ENCODE peak calls at places on chromosomes 13 and 19, in five cellular contexts. K is GM10248, E is glutamatergic neuron, F is HFF-Myc, P is neural progenitor cell. D is an unnamed sample.

GRCh38 chr13:66958611-66959010 is 271.5 kb downstream of the PCDH9 start:
- DNase-seq in F (no peak), K (peak; percentile 3), E (no peak), P (no peak), D (no peak)

GRCh38 chr19:9498183-9498902 is at the start of gene ZNF560:
- DNase-seq in P (no peak), F (no peak), K (no peak), E (no peak), D (no peak)

GRCh38 chr19:49887037-49887652 is 9.5 kb downstream of the IL4I1 start:
- DNase-seq in P (no peak), K (no peak), F (no peak), E (peak; percentile 11), D (no peak)

GRCh38 chr13:68056816-68057710 is 826.9 kb upstream of the PCDH9 start:
- DNase-seq in F (no peak), P (no peak), K (no peak), E (no peak), D (no peak)

GRCh38 chr13:24038846-24039330 is 121.6 kb upstream of the SPATA13 start:
- DNase-seq in F (peak; percentile 56), P (no peak), K (no peak), E (no peak), D (no peak)

GRCh38 chr13:31890946-31891345 is 140.6 kb upstream of the FRY start:
- DNase-seq in F (no peak), E (no peak), P (no peak), K (no peak), D (no peak)

GRCh38 chr13:101514695-101515275 is 62.3 kb downstream of the ITGBL1 start:
- DNase-seq in K (peak; percentile 4), E (no peak), F (peak; percentile 48), P (peak; percentile 62), D (no peak)

GRCh38 chr13:80901111-80902014 is 560.4 kb upstream of the SPRY2 start:
- DNase-seq in P (no peak), E (no peak), K (no peak), F (no peak), D (no peak)

GRCh38 chr13:84571264-84571663 is 689.0 kb upstream of the SLITRK1 start:
- DNase-seq in F (no peak), E (no peak), K (no peak), P (no peak), D (no peak)

GRCh38 chr13:46612258-46612657 is 59.3 kb downstream of the LRCH1 start:
- DNase-seq in E (no peak), F (no peak), K (no peak), P (no peak), D (no peak)

GRCh38 chr19:12882589-12882988 is 1.3 kb upstream of the DNASE2 start:
- DNase-seq in F (no peak), P (no peak), E (no peak), K (no peak), D (no peak)

GRCh38 chr19:29714371-29714952 is 599 bp downstream of the C19orf12 start:
- DNase-seq in K (no peak), E (no peak), P (no peak), F (no peak), D (no peak)

GRCh38 chr19:19176950-19177349 is 6.9 kb upstream of the MEF2B start:
- DNase-seq in P (no peak), E (no peak), K (no peak), F (no peak), D (no peak)

GRCh38 chr19:51089786-51090185 is 7.1 kb upstream of the KLK14 start:
- DNase-seq in E (no peak), F (no peak), K (no peak), P (no peak), D (no peak)

GRCh38 chr13:52104624-52105023 is 24.2 kb downstream of the NEK5 start:
- DNase-seq in K (no peak), F (no peak), E (no peak), P (no peak), D (no peak)

GRCh38 chr13:30421093-30422055 is 919 bp upstream of the UBE2L5 start:
- DNase-seq in K (peak; percentile 67), F (no peak), P (peak; percentile 90), E (peak; percentile 67), D (peak; percentile 54)

GRCh38 chr19:17777840-17778620 is 16.9 kb upstream of the B3GNT3 start:
- DNase-seq in K (peak; percentile 69), F (no peak), P (peak; percentile 84), E (peak; percentile 80), D (peak; percentile 49)

GRCh38 chr13:48159436-48160225 is 64.7 kb upstream of the MED4 start:
- DNase-seq in P (no peak), E (no peak), F (no peak), K (no peak), D (no peak)

GRCh38 chr19:33486407-33486806 is 35.2 kb downstream of the PEPD start:
- DNase-seq in K (no peak), E (no peak), P (no peak), F (no peak), D (no peak)

GRCh38 chr13:64314286-64314685 is 2898.6 kb upstream of the PCDH20 start:
- DNase-seq in E (no peak), P (no peak), F (peak; percentile 21), K (no peak), D (no peak)

GRCh38 chr13:79647518-79647917 is 166.6 kb downstream of the NDFIP2 start:
- DNase-seq in P (no peak), E (no peak), F (no peak), K (no peak), D (no peak)

GRCh38 chr19:10173527-10173926 is 21.2 kb downstream of the DNMT1 start:
- DNase-seq in K (no peak), F (no peak), E (no peak), P (no peak), D (no peak)

GRCh38 chr13:64075543-64076271 is 2660.1 kb upstream of the PCDH20 start:
- DNase-seq in P (no peak), F (no peak), K (peak; percentile 2), E (no peak), D (no peak)

GRCh38 chr13:26999499-26999898 is 172.1 kb downstream of the USP12 start:
- DNase-seq in K (no peak), P (no peak), F (no peak), E (no peak), D (no peak)

GRCh38 chr13:99436013-99436412 is 65.3 kb upstream of the TM9SF2 start:
- DNase-seq in P (no peak), K (no peak), F (no peak), E (no peak), D (no peak)

GRCh38 chr13:48184260-48184659 is 48.7 kb upstream of the ITM2B start:
- DNase-seq in K (peak; percentile 26), F (no peak), E (no peak), P (no peak), D (no peak)

GRCh38 chr13:65036999-65037398 is 2193.1 kb downstream of the PCDH9 start:
- DNase-seq in P (no peak), K (no peak), F (no peak), E (no peak), D (no peak)

GRCh38 chr13:40101708-40102359 is 446.4 kb downstream of the COG6 start:
- DNase-seq in E (no peak), F (no peak), K (peak; percentile 45), P (no peak), D (peak; percentile 26)

GRCh38 chr13:53054569-53054968 is 26.0 kb downstream of the OLFM4 start:
- DNase-seq in F (no peak), P (no peak), E (no peak), K (no peak), D (no peak)

GRCh38 chr13:42211704-42212103 is 60.2 kb upstream of the AKAP11 start:
- DNase-seq in P (no peak), K (no peak), E (no peak), F (peak; percentile 2), D (no peak)

DNA sequence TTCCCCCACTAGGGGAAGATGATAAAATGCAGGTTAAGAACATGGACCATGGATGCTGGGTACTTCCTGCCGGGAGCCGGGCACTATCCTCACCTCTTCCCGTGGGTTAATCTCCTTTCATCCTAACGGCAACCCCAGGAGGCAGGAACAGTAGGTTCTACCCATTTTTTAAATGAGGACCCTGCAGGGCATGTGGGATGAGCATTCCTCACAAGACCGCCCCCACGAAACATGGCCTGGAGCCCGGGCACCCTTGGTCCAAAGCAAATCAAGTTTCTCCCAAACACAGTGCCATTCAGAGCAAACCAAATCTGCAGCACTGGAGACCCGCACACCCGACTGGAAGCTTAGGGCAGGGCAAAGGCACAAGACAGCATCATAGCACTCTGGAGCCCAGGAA is 35.4 kb downstream of the COL4A2 start:
- DNase-seq in E (no peak), K (no peak), P (no peak), F (no peak), D (no peak)
- TF ChIP-seq CTCF in E (no peak), K (no peak), P (no peak), F (no peak), D (no peak)

DNA sequence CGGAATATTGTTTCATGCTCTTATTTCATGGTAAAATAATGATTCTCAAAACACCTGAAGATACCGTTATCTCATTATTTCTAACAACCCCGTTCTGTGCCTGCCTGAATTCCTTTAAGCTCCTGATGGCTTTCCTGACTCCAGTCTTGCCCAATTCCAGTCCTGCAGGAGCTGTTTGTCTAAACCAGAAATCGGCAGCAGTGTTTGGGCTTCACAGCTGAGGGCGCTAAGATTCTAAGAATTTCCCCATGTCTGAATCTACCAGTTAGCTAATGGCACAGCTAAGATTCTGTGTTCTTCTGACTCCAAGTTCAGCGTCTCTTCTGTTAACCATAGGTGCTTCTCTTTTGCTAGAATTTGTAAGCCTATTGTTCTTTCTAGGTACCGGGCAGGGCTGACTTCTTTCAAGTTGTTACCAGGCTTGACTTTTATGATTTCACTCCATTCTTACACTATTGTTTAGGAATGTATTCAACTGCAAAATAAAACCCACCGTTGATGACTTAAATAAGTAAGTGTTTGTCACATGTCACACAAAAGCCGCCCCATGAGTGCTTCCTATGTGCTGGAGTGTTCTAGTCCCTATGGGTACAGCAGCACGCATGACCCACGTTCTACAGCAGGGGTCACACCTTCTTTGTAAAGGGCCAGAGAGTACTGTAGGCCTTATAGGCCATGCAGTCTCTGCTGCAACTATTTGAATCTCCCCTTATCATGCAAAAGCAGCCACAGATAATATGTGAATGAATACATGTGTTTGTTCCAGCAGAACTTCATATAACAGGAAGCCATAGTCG is 168.2 kb upstream of the RNF113B start:
- DNase-seq in E (no peak), K (no peak), P (no peak), F (no peak), D (no peak)
- TF ChIP-seq CTCF in E (no peak), K (no peak), P (no peak), F (no peak), D (no peak)

DNA sequence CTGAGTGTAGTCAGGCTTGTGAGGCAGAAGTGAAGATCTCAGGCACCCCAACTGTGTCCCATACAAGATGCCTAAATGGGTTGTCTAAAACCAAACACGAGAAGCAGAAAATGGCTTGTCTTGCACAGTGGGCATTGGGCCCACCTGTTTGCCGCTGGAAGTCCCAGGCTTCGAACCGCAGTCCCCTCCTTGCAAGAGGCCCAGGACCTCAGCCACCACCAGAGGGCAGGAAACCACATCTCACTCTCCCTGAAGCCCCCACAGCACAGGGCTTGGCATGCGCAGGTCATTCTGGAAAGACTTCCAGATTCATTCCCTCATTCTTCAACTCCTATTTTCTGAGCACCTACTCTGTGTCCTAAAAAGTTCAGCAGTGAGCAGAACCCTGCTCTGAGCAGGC is 973.7 kb downstream of the UQCRFS1 start:
- DNase-seq in F (no peak), P (peak; percentile 69), K (no peak), E (peak; percentile 69), D (no peak)
- TF ChIP-seq CTCF in F (peak; percentile 43), P (peak; percentile 68), K (no peak), E (peak; percentile 51), D (no peak)

GRCh38 chr19:6417713-6418561 is 6.7 kb downstream of the KHSRP start:
- DNase-seq in P (peak; percentile 66), K (no peak), F (no peak), E (no peak), D (no peak)
- TF ChIP-seq CTCF in P (peak; percentile 56), K (no peak), F (peak; percentile 37), E (no peak), D (no peak)

D was measured in activated B cell treated with CpG ODN at 0.5 μM for 24 hours.